ENCODE peak calls at places on chromosomes 4 and X, in five cellular contexts. B is mucosa of descending colon, R is RWPE2, F is astrocyte, L is sigmoid colon. I is an unnamed sample.

GRCh38 chrX:574355-574754 is 56.2 kb upstream of the SHOX start:
- DNase-seq in R (no peak), L (no peak), B (no peak), F (no peak), I (no peak)

GRCh38 chr4:1989533-1990347 is 19.0 kb downstream of the NELFA start:
- DNase-seq in R (no peak), L (no peak), F (no peak), B (peak), I (peak)

GRCh38 chr4:54224960-54225670 is 4.0 kb upstream of the PDGFRA start:
- DNase-seq in L (no peak), F (no peak), B (no peak), R (no peak), I (no peak)

GRCh38 chrX:107677501-107677901 is 49.2 kb downstream of the PRPS1 start:
- DNase-seq in R (no peak), B (no peak), F (peak), L (no peak), I (no peak)

GRCh38 chr4:107442538-107443083 is 277.4 kb downstream of the PAPSS1 start:
- DNase-seq in F (no peak), B (no peak), R (no peak), L (no peak), I (no peak)

GRCh38 chr4:16812041-16812440 is 86.4 kb downstream of the LDB2 start:
- DNase-seq in B (no peak), F (no peak), L (no peak), R (no peak), I (no peak)

GRCh38 chr4:4866833-4867744 is 7.6 kb downstream of the MSX1 start:
- DNase-seq in B (no peak), F (no peak), R (peak), L (no peak), I (no peak)

GRCh38 chr4:11805837-11806236 is 377.1 kb upstream of the HS3ST1 start:
- DNase-seq in R (no peak), B (no peak), F (no peak), L (no peak), I (no peak)

GRCh38 chrX:68903111-68903510 is 74.3 kb downstream of the EFNB1 start:
- DNase-seq in B (no peak), L (no peak), R (no peak), F (no peak), I (no peak)

GRCh38 chr4:162959056-162959455 is 207.6 kb downstream of the NAF1 start:
- DNase-seq in B (no peak), L (no peak), F (no peak), R (no peak), I (no peak)

GRCh38 chr4:6472008-6472386 is 417 bp downstream of the PPP2R2C start:
- DNase-seq in F (no peak), R (no peak), L (peak), B (no peak), I (peak)

GRCh38 chrX:41559235-41559634 is 112.1 kb downstream of the NYX start:
- DNase-seq in B (no peak), R (no peak), F (no peak), L (no peak), I (no peak)

GRCh38 chrX:288561-288991 is 7.4 kb downstream of the PLCXD1 start:
- DNase-seq in B (peak), L (peak), R (peak), F (no peak), I (peak)

GRCh38 chr4:80266267-80266901 is at the start of gene FGF5:
- DNase-seq in B (peak), L (peak), F (peak), R (peak), I (peak)
- H3K4me3 ChIP-seq in B (no peak), L (peak), F (peak), R (peak), I (peak)

DNA sequence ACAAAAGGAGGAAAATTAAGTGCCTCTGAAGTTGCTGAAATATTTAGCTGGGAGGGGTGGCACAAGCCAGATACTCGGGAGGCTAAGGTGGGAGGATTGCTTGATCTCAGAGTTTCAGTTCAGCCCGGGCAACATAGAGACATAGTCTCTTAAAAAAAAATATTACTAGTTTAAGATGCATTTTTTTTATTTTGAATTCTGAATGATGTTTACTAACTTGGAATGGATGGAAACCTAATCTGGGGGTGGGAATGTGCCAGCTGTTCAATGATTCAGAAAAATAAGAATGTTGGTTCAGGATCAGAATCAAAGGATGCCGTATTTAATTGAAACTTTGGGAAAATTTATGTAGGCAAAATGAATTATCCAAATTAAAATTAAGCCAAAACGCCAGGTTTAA is 167.2 kb upstream of the ANK2 start:
- DNase-seq in R (no peak), L (no peak), B (no peak), F (no peak), I (no peak)
- H3K4me3 ChIP-seq in R (no peak), L (peak), B (no peak), F (no peak), I (no peak)

DNA sequence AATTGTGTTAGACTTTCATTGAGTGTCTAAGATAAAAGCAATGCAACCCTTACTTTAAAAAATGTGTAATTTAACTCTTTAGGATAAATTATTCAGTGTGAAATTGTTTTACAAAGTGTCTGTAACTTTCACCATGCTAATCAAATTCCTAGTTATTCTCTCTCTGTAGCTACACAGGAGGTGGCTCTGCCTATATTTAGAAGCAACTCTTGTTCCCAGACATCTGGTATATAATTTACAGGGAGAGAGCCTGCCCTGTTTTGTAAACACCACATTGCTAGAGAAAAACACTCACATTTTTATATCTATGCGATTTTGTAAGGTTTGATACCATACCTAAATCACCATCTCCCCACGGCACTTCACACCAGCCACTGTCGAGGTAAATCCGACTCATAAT is 35.4 kb upstream of the SPATA4 start:
- DNase-seq in F (no peak), B (no peak), R (no peak), L (no peak), I (no peak)
- H3K4me3 ChIP-seq in F (no peak), B (no peak), R (no peak), L (no peak), I (no peak)

DNA sequence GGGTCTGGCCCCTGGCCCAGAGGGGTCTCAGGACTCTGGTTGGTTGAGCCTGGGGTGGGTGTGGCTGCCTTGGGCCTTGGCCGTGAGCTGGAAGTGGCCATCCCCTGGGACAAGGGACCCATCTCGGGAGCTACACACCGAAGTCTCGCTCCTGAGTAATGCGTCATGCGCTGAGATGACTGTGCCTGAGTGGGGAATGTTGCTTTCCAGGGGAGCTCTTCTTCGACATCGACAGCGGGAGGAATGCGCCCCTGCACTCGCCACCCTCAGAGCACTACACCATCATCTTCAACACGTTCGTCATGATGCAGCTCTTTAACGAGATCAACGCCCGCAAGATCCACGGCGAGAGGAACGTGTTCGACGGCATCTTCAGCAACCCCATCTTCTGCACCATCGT is 38.5 kb downstream of the CCNQ start:
- DNase-seq in F (no peak), L (no peak), B (no peak), R (no peak), I (no peak)
- H3K4me3 ChIP-seq in F (no peak), L (no peak), B (no peak), R (no peak), I (no peak)

GRCh38 chr4:168480991-168481588 is 798 bp upstream of the DDX60L start:
- DNase-seq in F (peak), B (no peak), L (peak), R (no peak), I (no peak)
- H3K4me3 ChIP-seq in F (peak), B (peak), L (peak), R (peak), I (peak)

GRCh38 chr4:129852434-129852833 is 756.5 kb downstream of the C4orf33 start:
- DNase-seq in R (no peak), B (no peak), F (no peak), L (no peak), I (no peak)
- H3K4me3 ChIP-seq in R (no peak), B (no peak), F (no peak), L (no peak), I (no peak)

DNA sequence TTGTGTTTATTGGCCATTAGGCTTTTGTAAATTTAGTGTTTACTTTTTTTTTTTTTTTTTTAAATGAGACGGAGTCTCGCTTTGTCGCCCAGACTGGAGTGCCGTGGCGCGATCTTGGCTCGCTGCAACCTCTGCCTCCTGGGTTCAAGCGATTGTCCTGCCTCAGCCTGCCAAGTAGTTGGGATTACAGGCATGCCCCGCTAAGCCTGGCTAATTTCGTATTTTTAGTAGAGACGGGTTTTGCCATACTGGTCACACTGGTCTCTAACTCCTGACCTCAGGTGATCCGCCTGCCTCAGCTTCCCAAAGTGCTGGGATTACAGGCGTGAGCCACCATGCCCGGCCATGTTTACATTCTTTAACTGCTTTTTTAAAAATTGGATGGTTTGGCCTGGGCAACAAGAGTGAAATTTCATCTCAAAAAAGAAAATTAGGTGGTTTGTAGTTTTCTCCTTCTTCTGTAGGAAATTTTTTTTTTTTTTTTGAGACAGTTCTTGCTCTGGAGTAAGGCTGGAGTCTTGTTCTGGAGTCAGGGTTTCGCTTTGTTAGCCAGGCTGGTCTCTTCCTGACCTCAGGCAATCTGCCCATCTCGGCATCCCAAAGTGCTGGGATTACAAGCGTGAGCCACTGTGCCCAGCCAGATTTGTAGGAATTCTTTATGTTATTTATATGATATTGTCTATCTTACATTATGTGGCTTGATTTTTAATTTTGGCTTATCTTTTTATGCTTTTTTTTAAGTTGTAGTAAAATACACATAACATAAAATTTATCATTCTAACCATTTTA is 15.1 kb downstream of the UBE2K start:
- DNase-seq in R (no peak), F (no peak), L (no peak), B (no peak), I (no peak)
- H3K4me3 ChIP-seq in R (no peak), F (no peak), L (no peak), B (no peak), I (no peak)

I was measured in spleen.